ENCODE peak calls at places on chromosome 1, in seven cellular contexts. Z, V, F, N, G, J and Q are unnamed samples.

GRCh38 chr1:3170566-3171453 is 101.8 kb downstream of the PRDM16 start:
- DNase-seq in Z (peak; percentile 32), V (peak; percentile 92), F (no peak), N (peak; percentile 67), G (peak; percentile 56), J (peak; percentile 89), Q (no peak)

GRCh38 chr1:202200112-202200548 is 6.5 kb downstream of the LGR6 start:
- DNase-seq in Z (no peak), V (no peak), F (no peak), N (peak; percentile 85), G (peak; percentile 81), J (no peak), Q (no peak)

GRCh38 chr1:198823626-198824025 is 184.8 kb downstream of the PTPRC start:
- DNase-seq in Z (no peak), V (no peak), F (no peak), N (no peak), G (no peak), J (no peak), Q (no peak)

GRCh38 chr1:161725888-161726630 is 4.7 kb downstream of the FCRLB start:
- DNase-seq in Z (peak; percentile 80), V (peak; percentile 78), F (peak; percentile 39), N (peak; percentile 11), G (peak; percentile 69), J (peak; percentile 74), Q (peak; percentile 11)

GRCh38 chr1:55250399-55251075 is 35.4 kb upstream of the USP24 start:
- DNase-seq in Z (peak; percentile 39), V (no peak), F (no peak), N (no peak), G (no peak), J (no peak), Q (no peak)

GRCh38 chr1:58391056-58391455 is 155.5 kb downstream of the OMA1 start:
- DNase-seq in Z (no peak), V (no peak), F (no peak), N (no peak), G (no peak), J (peak; percentile 43), Q (no peak)

GRCh38 chr1:94418664-94419655 is 771 bp downstream of the ABCD3 start:
- DNase-seq in Z (peak; percentile 80), V (peak; percentile 81), F (no peak), N (peak; percentile 64), G (peak; percentile 64), J (peak; percentile 55), Q (no peak)

GRCh38 chr1:204288061-204288588 is 71.6 kb downstream of the PLEKHA6 start:
- DNase-seq in Z (peak; percentile 73), V (peak; percentile 80), F (no peak), N (peak; percentile 74), G (peak; percentile 80), J (no peak), Q (no peak)

DNA sequence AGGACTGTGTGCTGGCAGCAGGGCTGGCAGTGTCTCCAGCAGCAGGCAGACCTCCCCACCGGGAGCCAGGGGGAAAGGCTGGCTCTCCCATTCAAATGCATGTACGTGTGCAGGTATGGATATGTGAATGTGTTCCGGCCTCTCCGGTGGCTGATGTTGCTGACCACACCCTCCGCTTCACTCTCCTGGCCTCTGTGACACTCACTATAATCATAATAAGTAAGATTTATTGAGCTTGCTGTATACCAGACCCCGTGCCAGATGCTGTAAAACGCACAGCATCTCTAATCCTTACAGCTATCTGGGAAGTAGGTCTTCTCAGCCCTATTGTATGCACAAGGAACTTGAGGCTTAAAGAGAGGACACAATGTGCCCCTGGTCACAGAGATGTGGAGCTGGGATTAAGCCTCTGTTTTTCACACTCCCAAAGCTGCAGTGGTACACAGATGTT is 20.5 kb upstream of the ARTN start:
- DNase-seq in Z (no peak), V (no peak), F (no peak), N (no peak), G (no peak), J (no peak), Q (no peak)
- H3K27ac ChIP-seq in Z (no peak overlapping the region), V (peak overlapping the region; percentile 12), F (no peak overlapping the region), N (no peak overlapping the region), G (no peak overlapping the region), J (no peak overlapping the region), Q (no peak overlapping the region)

DNA sequence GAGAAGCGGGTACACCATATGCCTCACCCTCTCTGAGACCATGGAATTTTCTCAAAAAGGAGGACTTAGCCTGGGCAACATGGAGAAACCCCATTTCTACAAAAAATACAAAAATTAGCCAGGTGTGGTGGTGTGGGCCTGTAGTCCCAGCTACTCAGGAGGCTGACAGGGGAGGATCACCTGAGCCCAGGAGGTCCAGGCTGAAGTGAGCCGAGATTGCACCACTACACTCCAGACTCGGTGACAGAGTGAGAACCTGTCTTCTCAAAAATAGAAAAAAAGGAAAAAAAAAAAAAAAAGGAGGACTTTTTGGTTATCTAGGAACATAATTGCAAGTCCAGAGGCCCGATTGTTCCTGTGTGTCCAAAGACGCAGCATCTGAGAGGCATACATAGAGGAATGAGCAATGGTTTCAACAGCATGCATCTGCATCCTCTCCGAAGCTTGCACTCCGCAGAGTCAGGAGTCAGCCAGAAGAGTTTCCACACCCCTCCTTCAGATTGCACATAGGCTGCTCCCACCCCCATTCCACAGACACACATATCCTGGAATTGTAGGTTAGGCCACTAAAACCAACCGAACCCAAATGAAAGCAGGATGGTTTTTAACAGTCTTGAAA is 2.5 kb upstream of the TBX15 start:
- DNase-seq in Z (no peak), V (no peak), F (no peak), N (no peak), G (no peak), J (no peak), Q (no peak)
- H3K27me3 ChIP-seq in Z (no peaks in the 10 kb centered on the region), V (peaks cover 97% of the 10 kb centered on the region), F (peaks cover 41% of the 10 kb centered on the region), N (peaks cover 28% of the 10 kb centered on the region), G (peaks cover 85% of the 10 kb centered on the region), J (peaks cover 2% of the 10 kb centered on the region), Q (peaks cover 99% of the 10 kb centered on the region)

GRCh38 chr1:226640737-226641136 is 92.2 kb downstream of the STUM start:
- DNase-seq in Z (no peak), V (peak; percentile 37), F (no peak), N (no peak), G (no peak), J (peak; percentile 33), Q (no peak)
- H3K27ac ChIP-seq in Z (no peak overlapping the region), V (peak overlapping the region; percentile 81), F (no peak overlapping the region), N (no peak overlapping the region), G (no peak overlapping the region), J (no peak overlapping the region), Q (peak overlapping the region; percentile 9)

DNA sequence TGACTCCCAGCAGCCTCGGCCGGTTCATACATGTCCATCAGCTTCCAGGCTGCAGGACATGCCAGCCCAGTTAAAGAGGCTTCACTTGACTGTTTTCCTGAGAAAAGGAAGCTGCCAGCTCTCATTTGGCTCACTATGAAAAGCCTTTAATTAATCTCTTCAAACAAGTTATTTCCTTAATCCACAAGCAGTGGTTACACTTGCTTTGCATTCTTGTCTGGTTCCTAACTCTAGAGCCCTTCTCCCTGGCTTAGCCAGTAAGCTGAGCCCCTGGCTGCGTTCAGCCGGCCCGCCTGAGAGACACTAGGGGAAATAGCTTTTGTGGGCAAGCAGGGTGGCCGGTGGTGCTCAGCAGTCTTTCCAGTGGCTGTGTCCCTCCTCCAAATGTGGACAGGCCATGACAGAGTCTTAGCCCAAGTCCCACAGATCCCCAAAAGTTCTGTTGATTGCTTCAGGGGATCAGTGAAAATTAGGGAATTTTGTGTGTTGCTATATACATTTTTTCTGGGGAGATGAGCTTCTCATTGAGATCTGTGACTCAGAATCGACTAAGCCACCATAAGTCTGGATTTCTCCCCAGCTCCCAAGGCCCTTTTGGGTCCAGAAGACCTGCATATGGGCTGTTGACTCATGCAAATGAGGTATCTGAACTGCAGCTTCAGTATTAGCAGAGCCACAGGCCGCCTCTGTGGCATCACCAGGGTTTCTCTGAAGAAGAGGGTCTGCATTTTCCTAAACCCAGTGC is 10.1 kb downstream of the ATF3 start:
- DNase-seq in Z (peak; percentile 79), V (no peak), F (no peak), N (no peak), G (no peak), J (no peak), Q (no peak)
- H3K27me3 ChIP-seq in Z (no peaks in the 10 kb centered on the region), V (no peaks in the 10 kb centered on the region), F (no peaks in the 10 kb centered on the region), N (no peaks in the 10 kb centered on the region), G (no peaks in the 10 kb centered on the region), J (no peaks in the 10 kb centered on the region), Q (no peaks in the 10 kb centered on the region)

GRCh38 chr1:15412488-15412800 is 2.8 kb downstream of the EFHD2 start:
- DNase-seq in Z (no peak), V (no peak), F (no peak), N (no peak), G (no peak), J (no peak), Q (no peak)
- H3K27ac ChIP-seq in Z (no peak overlapping the region), V (peak overlapping the region; percentile 52), F (peak overlapping the region; percentile 26), N (peak overlapping the region; percentile 90), G (peak overlapping the region; percentile 95), J (no peak overlapping the region), Q (no peak overlapping the region)

GRCh38 chr1:25683731-25684130 is 67.1 kb downstream of the MAN1C1 start:
- DNase-seq in Z (peak; percentile 56), V (no peak), F (no peak), N (no peak), G (no peak), J (no peak), Q (no peak)
- H3K27me3 ChIP-seq in Z (no peaks in the 10 kb centered on the region), V (no peaks in the 10 kb centered on the region), F (no peaks in the 10 kb centered on the region), N (no peaks in the 10 kb centered on the region), G (no peaks in the 10 kb centered on the region), J (no peaks in the 10 kb centered on the region), Q (no peaks in the 10 kb centered on the region)